ENCODE peak calls at places on chromosome 1, in eight cellular contexts. U is MM.1S, N is psoas muscle, O is IMR-90, J is upper lobe of right lung, G is right atrium auricular region, H is neural progenitor cell, T is H1. Y is an unnamed sample.

GRCh38 chr1:213138892-213139291 is 87.9 kb downstream of the RPS6KC1 start:
- DNase-seq in U (no peak), N (no peak), O (peak; percentile 69), J (no peak), G (no peak), H (no peak), T (no peak), Y (no peak)

GRCh38 chr1:215263636-215264035 is 181.1 kb downstream of the KCNK2 start:
- DNase-seq in U (no peak), N (no peak), O (no peak), J (no peak), G (no peak), H (no peak), T (no peak), Y (no peak)

GRCh38 chr1:55131801-55132200 is 83.4 kb downstream of the USP24 start:
- DNase-seq in U (no peak), N (no peak), O (peak; percentile 86), J (no peak), G (no peak), H (no peak), T (no peak), Y (no peak)

GRCh38 chr1:68301538-68301937 is 69.2 kb upstream of the WLS start:
- DNase-seq in U (no peak), N (no peak), O (peak; percentile 10), J (no peak), G (no peak), H (no peak), T (no peak), Y (no peak)

GRCh38 chr1:156821801-156822200 is 5.2 kb upstream of the SH2D2A start:
- DNase-seq in U (no peak), N (no peak), O (peak; percentile 68), J (no peak), G (no peak), H (no peak), T (no peak), Y (no peak)

GRCh38 chr1:79190074-79190473 is 183.5 kb upstream of the ADGRL4 start:
- DNase-seq in U (no peak), N (no peak), O (peak; percentile 3), J (no peak), G (no peak), H (no peak), T (no peak), Y (no peak)

GRCh38 chr1:47521034-47521871 is 83.4 kb downstream of the FOXD2 start:
- DNase-seq in U (no peak), N (no peak), O (no peak), J (no peak), G (no peak), H (no peak), T (no peak), Y (no peak)

GRCh38 chr1:72516826-72517225 is 234.5 kb upstream of the NEGR1 start:
- DNase-seq in U (no peak), N (no peak), O (no peak), J (no peak), G (no peak), H (no peak), T (no peak), Y (no peak)

GRCh38 chr1:96596226-96596625 is 125.4 kb upstream of the PTBP2 start:
- DNase-seq in U (peak; percentile 6), N (peak; percentile 17), O (peak; percentile 3), J (no peak), G (no peak), H (peak; percentile 57), T (peak; percentile 82), Y (no peak)

GRCh38 chr1:207923561-207923960 is 12.6 kb upstream of the CD34 start:
- DNase-seq in U (no peak), N (no peak), O (no peak), J (no peak), G (no peak), H (peak; percentile 52), T (no peak), Y (no peak)
- H3K4me1 ChIP-seq in U (no peaks in the 10 kb centered on the region), N (peaks cover 43% of the 10 kb centered on the region), O (peaks cover 2% of the 10 kb centered on the region), J (peaks cover 45% of the 10 kb centered on the region), G (no peaks in the 10 kb centered on the region), H (peaks cover 29% of the 10 kb centered on the region), T (peaks cover 7% of the 10 kb centered on the region), Y (no peaks in the 10 kb centered on the region)

DNA sequence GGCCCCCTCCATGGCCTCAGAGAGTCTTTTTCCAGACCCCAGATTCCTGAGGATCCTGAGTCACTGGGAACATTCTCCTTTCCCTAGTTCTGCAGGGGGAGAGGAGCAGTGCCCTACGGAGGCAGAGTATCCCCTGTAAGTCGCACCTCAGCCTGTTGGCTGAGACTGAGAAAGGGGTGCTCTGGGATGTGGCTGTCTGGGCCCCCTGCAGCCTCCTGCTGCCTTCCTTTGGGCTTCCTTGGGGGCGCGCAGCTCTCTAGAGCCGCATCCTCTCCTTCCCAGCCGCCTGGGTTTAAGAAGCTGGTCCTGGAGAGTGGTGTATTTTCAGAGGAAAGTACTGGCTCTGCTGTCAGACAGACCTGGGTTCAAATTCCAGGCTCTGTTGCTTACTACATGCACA is 7.8 kb downstream of the GLIS1 start:
- DNase-seq in U (no peak), N (no peak), O (no peak), J (no peak), G (no peak), H (no peak), T (no peak), Y (no peak)
- H3K4me1 ChIP-seq in U (peaks cover 25% of the 10 kb centered on the region), N (no peaks in the 10 kb centered on the region), O (peaks cover 34% of the 10 kb centered on the region), J (no peaks in the 10 kb centered on the region), G (no peaks in the 10 kb centered on the region), H (no peaks in the 10 kb centered on the region), T (no peaks in the 10 kb centered on the region), Y (no peaks in the 10 kb centered on the region)

GRCh38 chr1:164706596-164706995 is 147.6 kb downstream of the PBX1 start:
- DNase-seq in U (no peak), N (no peak), O (peak; percentile 28), J (no peak), G (no peak), H (peak; percentile 21), T (no peak), Y (no peak)
- H3K4me1 ChIP-seq in U (no peaks in the 10 kb centered on the region), N (peaks cover 53% of the 10 kb centered on the region), O (peaks cover 25% of the 10 kb centered on the region), J (peaks cover 35% of the 10 kb centered on the region), G (no peaks in the 10 kb centered on the region), H (peaks cover 37% of the 10 kb centered on the region), T (peaks cover 15% of the 10 kb centered on the region), Y (no peaks in the 10 kb centered on the region)

GRCh38 chr1:95085376-95085775 is 12.6 kb upstream of the ALG14 start:
- DNase-seq in U (no peak), N (no peak), O (no peak), J (no peak), G (no peak), H (no peak), T (no peak), Y (no peak)
- H3K4me1 ChIP-seq in U (no peaks in the 10 kb centered on the region), N (peaks cover 13% of the 10 kb centered on the region), O (peaks cover 8% of the 10 kb centered on the region), J (no peaks in the 10 kb centered on the region), G (no peaks in the 10 kb centered on the region), H (peaks cover 8% of the 10 kb centered on the region), T (peaks cover 11% of the 10 kb centered on the region), Y (no peaks in the 10 kb centered on the region)

GRCh38 chr1:232557661-232558260 is 72.2 kb downstream of the SIPA1L2 start:
- DNase-seq in U (no peak), N (no peak), O (no peak), J (no peak), G (no peak), H (no peak), T (no peak), Y (no peak)

GRCh38 chr1:232554431-232554830 is 75.5 kb downstream of the SIPA1L2 start:
- DNase-seq in U (no peak), N (no peak), O (peak; percentile 25), J (no peak), G (no peak), H (no peak), T (no peak), Y (no peak)

GRCh38 chr1:232557096-232557495 is 72.8 kb downstream of the SIPA1L2 start:
- DNase-seq in U (no peak), N (no peak), O (no peak), J (no peak), G (no peak), H (no peak), T (no peak), Y (no peak)

GRCh38 chr1:232555581-232556189 is 74.2 kb downstream of the SIPA1L2 start:
- DNase-seq in U (no peak), N (no peak), O (peak; percentile 67), J (no peak), G (no peak), H (no peak), T (no peak), Y (no peak)

GRCh38 chr1:232556336-232556735 is 73.6 kb downstream of the SIPA1L2 start:
- DNase-seq in U (no peak), N (no peak), O (no peak), J (no peak), G (no peak), H (no peak), T (no peak), Y (no peak)
- H3K4me1 ChIP-seq in U (peaks cover 3% of the 10 kb centered on the region), N (peaks cover 53% of the 10 kb centered on the region), O (peaks cover 19% of the 10 kb centered on the region), J (peaks cover 30% of the 10 kb centered on the region), G (no peaks in the 10 kb centered on the region), H (peaks cover 46% of the 10 kb centered on the region), T (peaks cover 4% of the 10 kb centered on the region), Y (no peaks in the 10 kb centered on the region)

GRCh38 chr1:9066945-9067807 is 2.3 kb downstream of the SLC2A5 start:
- DNase-seq in U (no peak), N (peak; percentile 82), O (peak; percentile 91), J (no peak), G (peak; percentile 82), H (no peak), T (no peak), Y (no peak)
- H3K4me1 ChIP-seq in U (peaks cover 13% of the 10 kb centered on the region), N (peaks cover 55% of the 10 kb centered on the region), O (peaks cover 15% of the 10 kb centered on the region), J (peaks cover 17% of the 10 kb centered on the region), G (no peaks in the 10 kb centered on the region), H (peaks cover 26% of the 10 kb centered on the region), T (peaks cover 5% of the 10 kb centered on the region), Y (no peaks in the 10 kb centered on the region)

DNA sequence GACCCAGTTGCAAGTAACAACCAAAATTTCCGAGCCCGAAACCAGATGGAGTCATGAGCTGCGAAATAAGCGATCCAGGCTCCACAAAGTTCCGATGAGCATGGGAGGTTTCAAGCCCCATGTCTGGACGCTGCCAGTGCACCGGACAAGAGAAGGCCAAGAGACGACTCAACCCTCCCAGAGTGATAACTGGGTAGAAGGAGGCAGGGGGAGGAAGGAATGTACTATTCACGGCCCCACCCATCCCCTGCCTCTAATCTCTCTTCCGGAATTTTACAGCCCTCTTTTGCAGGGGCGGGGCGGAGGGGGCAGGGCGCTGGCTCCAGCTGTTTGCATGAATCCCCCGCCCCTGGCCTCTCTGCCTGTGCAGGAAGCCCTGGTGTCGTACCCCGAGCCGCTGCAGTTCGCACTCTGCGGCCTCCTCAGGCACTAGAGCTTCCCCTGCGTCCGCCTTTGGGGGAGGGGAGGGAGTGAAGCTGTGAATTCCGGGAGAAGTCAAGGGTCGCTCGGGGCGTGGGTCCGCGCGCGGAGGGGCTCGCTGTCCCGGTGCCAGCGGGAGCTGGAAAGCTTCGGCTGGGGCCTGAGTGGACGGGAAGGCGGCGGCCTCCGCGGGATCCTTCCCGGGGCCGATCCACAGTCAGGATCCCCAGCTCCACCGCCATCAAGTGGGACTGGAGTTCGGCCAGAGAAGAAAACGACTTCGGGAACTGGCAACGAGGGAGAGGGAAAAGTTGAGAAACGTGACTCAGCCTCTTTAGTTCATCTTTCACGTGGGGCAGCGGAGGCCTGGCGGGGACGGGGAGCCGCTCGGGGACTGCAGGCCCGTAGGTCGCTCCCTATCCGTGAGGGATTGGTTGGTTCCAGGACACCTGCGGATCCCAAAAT is 6.3 kb upstream of the PTP4A2 start:
- DNase-seq in U (no peak), N (peak; percentile 91), O (peak; percentile 87), J (peak; percentile 94), G (peak; percentile 95), H (peak; percentile 94), T (peak; percentile 93), Y (peak; percentile 69)
- H3K4me1 ChIP-seq in U (no peaks in the 10 kb centered on the region), N (peaks cover 21% of the 10 kb centered on the region), O (peaks cover 16% of the 10 kb centered on the region), J (peaks cover 45% of the 10 kb centered on the region), G (no peaks in the 10 kb centered on the region), H (peaks cover 28% of the 10 kb centered on the region), T (peaks cover 16% of the 10 kb centered on the region), Y (peaks cover 58% of the 10 kb centered on the region)

GRCh38 chr1:234612352-234613127 is 2.6 kb upstream of the IRF2BP2 start:
- DNase-seq in U (peak; percentile 93), N (peak; percentile 84), O (peak; percentile 99), J (peak; percentile 91), G (peak; percentile 94), H (peak; percentile 45), T (no peak), Y (peak; percentile 54)
- H3K4me1 ChIP-seq in U (peaks cover 29% of the 10 kb centered on the region), N (peaks cover 46% of the 10 kb centered on the region), O (peaks cover 24% of the 10 kb centered on the region), J (peaks cover 49% of the 10 kb centered on the region), G (no peaks in the 10 kb centered on the region), H (peaks cover 24% of the 10 kb centered on the region), T (peaks cover 24% of the 10 kb centered on the region), Y (peaks cover 40% of the 10 kb centered on the region)

Y was measured in CD8-positive, alpha-beta memory T cell.